ENCODE peak calls at places on chromosomes 3 and 15, in six cellular contexts. V is heart left ventricle; S is GM23248; H is head of caudate nucleus; C is T-helper 2 cell; L is activated CD8-positive, alpha-beta memory T cell treated with anti-CD3 and anti-CD28 coated beads, Interleukin-2, amount 50 U/mL, for 4 hours. U is an unnamed sample.

GRCh38 chr3:58161435-58162398 is 49.1 kb downstream of the DNASE1L3 start:
- DNase-seq in V (peak), S (peak), H (no peak), C (no peak), L (no peak), U (peak)

GRCh38 chr3:134666885-134667284 is 16.1 kb upstream of the KY start:
- DNase-seq in V (no peak), S (peak), H (no peak), C (no peak), L (no peak), U (no peak)

GRCh38 chr3:167406876-167407492 is 26.9 kb upstream of the ZBBX start:
- DNase-seq in V (peak), S (peak), H (peak), C (no peak), L (no peak), U (peak)

GRCh38 chr15:67329984-67330733 is 75.6 kb downstream of the IQCH start:
- DNase-seq in V (no peak), S (no peak), H (no peak), C (no peak), L (no peak), U (no peak)

GRCh38 chr3:51954120-51954519 is 1.1 kb upstream of the GPR62 start:
- DNase-seq in V (no peak), S (no peak), H (no peak), C (no peak), L (no peak), U (no peak)

GRCh38 chr3:184092199-184092598 is 4.7 kb upstream of the HTR3E start:
- DNase-seq in V (no peak), S (no peak), H (no peak), C (no peak), L (no peak), U (no peak)

GRCh38 chr15:64635486-64635815 is 139.9 kb downstream of the RBPMS2 start:
- DNase-seq in V (peak), S (peak), H (no peak), C (no peak), L (no peak), U (peak)

GRCh38 chr15:69303337-69304175 is 4.8 kb downstream of the PAQR5 start:
- DNase-seq in V (no peak), S (peak), H (no peak), C (no peak), L (no peak), U (no peak)

GRCh38 chr3:133445111-133445510 is 45.3 kb downstream of the BFSP2 start:
- DNase-seq in V (no peak), S (no peak), H (no peak), C (no peak), L (no peak), U (no peak)

GRCh38 chr3:16884748-16885587 is at the start of gene PLCL2:
- DNase-seq in V (peak), S (peak), H (peak), C (peak), L (peak), U (peak)

GRCh38 chr3:132432639-132433038 is 15.3 kb downstream of the DNAJC13 start:
- DNase-seq in V (no peak), S (peak), H (no peak), C (no peak), L (no peak), U (peak)

GRCh38 chr15:38647683-38648082 is 83.1 kb upstream of the RASGRP1 start:
- DNase-seq in V (no peak), S (peak), H (no peak), C (no peak), L (no peak), U (no peak)

GRCh38 chr15:59825926-59826325 is 136.8 kb upstream of the BNIP2 start:
- DNase-seq in V (no peak), S (no peak), H (no peak), C (no peak), L (no peak), U (no peak)

GRCh38 chr3:195063596-195064193 is 207.3 kb downstream of the XXYLT1 start:
- DNase-seq in V (no peak), S (no peak), H (no peak), C (no peak), L (no peak), U (no peak)

GRCh38 chr3:127431066-127431465 is 143.2 kb upstream of the PRR20G start:
- DNase-seq in V (no peak), S (no peak), H (peak), C (no peak), L (no peak), U (no peak)

GRCh38 chr15:28892789-28893610 is 7.2 kb downstream of the APBA2 start:
- DNase-seq in V (no peak), S (peak), H (no peak), C (no peak), L (no peak), U (no peak)

GRCh38 chr15:65532738-65533051 is 2.4 kb downstream of the HACD3 start:
- DNase-seq in V (no peak), S (peak), H (no peak), C (no peak), L (no peak), U (no peak)

GRCh38 chr3:29153811-29154210 is 127.1 kb upstream of the RBMS3 start:
- DNase-seq in V (no peak), S (no peak), H (no peak), C (no peak), L (no peak), U (no peak)

GRCh38 chr3:168512802-168513201 is 417.1 kb upstream of the GOLIM4 start:
- DNase-seq in V (no peak), S (no peak), H (no peak), C (no peak), L (no peak), U (no peak)

U was measured in AG08396.